ENCODE peak calls at places on chromosomes 11 and 22, in seven cellular contexts. I, H, G, F, Z, L and P are unnamed samples.

GRCh38 chr11:82355313-82355823 is 378.3 kb downstream of the FAM181B start:
- DNase-seq in L (no peak), F (no peak), Z (no peak), I (no peak), G (no peak), H (no peak), P (no peak)

GRCh38 chr11:69344570-69345145 is 50.7 kb downstream of the MYEOV start:
- DNase-seq in F (no peak), Z (no peak), H (no peak), L (no peak), G (no peak), I (no peak), P (no peak)

GRCh38 chr11:57499413-57499982 is 16.0 kb downstream of the SLC43A1 start:
- DNase-seq in L (peak), H (peak), I (peak), G (peak), Z (peak), F (peak), P (no peak)

GRCh38 chr11:32511926-32512325 is 71.7 kb upstream of the EIF3M start:
- DNase-seq in F (no peak), I (no peak), H (no peak), G (no peak), L (no peak), Z (no peak), P (no peak)

GRCh38 chr11:63444181-63444580 is 46.8 kb downstream of the PLAAT5 start:
- DNase-seq in H (no peak), I (no peak), Z (no peak), F (no peak), L (no peak), G (no peak), P (no peak)

GRCh38 chr11:69867076-69868002 is 48.1 kb upstream of the FGF3 start:
- DNase-seq in G (no peak), Z (no peak), I (peak), H (no peak), F (peak), L (no peak), P (no peak)

GRCh38 chr22:47630741-47631534 is 868.5 kb downstream of the TBC1D22A start:
- DNase-seq in L (no peak), Z (no peak), H (no peak), I (no peak), G (no peak), F (no peak), P (no peak)

GRCh38 chr22:39946571-39947407 is 13.4 kb upstream of the TMA7B start:
- DNase-seq in I (no peak), F (no peak), H (no peak), Z (no peak), G (no peak), L (peak), P (no peak)

GRCh38 chr22:47839586-47840245 is 1077.3 kb downstream of the TBC1D22A start:
- DNase-seq in L (no peak), H (no peak), F (no peak), I (no peak), Z (no peak), G (no peak), P (no peak)

GRCh38 chr22:44972363-44973083 is 37.3 kb downstream of the PHF21B start:
- DNase-seq in G (no peak), Z (no peak), L (no peak), F (no peak), H (no peak), I (no peak), P (no peak)

GRCh38 chr11:123702137-123702536 is 39.3 kb downstream of the ZNF202 start:
- DNase-seq in I (peak), H (no peak), Z (peak), G (no peak), L (no peak), F (no peak), P (no peak)

GRCh38 chr11:123694551-123694950 is 40.1 kb upstream of the SCN3B start:
- DNase-seq in H (no peak), G (no peak), F (no peak), Z (no peak), I (no peak), L (no peak), P (no peak)

GRCh38 chr11:123700774-123701173 is 40.7 kb downstream of the ZNF202 start:
- DNase-seq in G (no peak), H (no peak), Z (no peak), F (no peak), I (no peak), L (no peak), P (no peak)

GRCh38 chr11:123690490-123690889 is 36.1 kb upstream of the SCN3B start:
- DNase-seq in I (peak), Z (no peak), L (no peak), F (no peak), H (no peak), G (no peak), P (no peak)

GRCh38 chr11:123696183-123696582 is 41.8 kb upstream of the SCN3B start:
- DNase-seq in I (no peak), L (no peak), F (no peak), G (no peak), H (no peak), Z (no peak), P (no peak)
- TF ChIP-seq CTCF in I (peak), L (no peak), F (no peak), G (no peak), H (no peak), Z (no peak), P (no peak)

GRCh38 chr11:10298342-10298741 is 4.3 kb upstream of the SBF2 start:
- DNase-seq in Z (no peak), F (no peak), H (no peak), I (peak), G (no peak), L (no peak), P (no peak)
- TF ChIP-seq CTCF in Z (no peak), F (no peak), H (no peak), I (peak), G (no peak), L (no peak), P (peak)

GRCh38 chr11:73759520-73760065 is 1.3 kb downstream of the RAB6A start:
- DNase-seq in I (no peak), L (no peak), G (no peak), H (no peak), F (no peak), Z (no peak), P (no peak)
- TF ChIP-seq CTCF in I (no peak), L (peak), G (no peak), H (no peak), F (no peak), Z (no peak), P (peak)

GRCh38 chr11:60252208-60252566 is 9.2 kb upstream of the MS4A4E start:
- DNase-seq in G (no peak), I (no peak), F (no peak), Z (no peak), H (no peak), L (no peak), P (no peak)

GRCh38 chr11:60252709-60253108 is 9.8 kb upstream of the MS4A4E start:
- DNase-seq in F (no peak), G (no peak), H (no peak), Z (no peak), L (no peak), I (no peak), P (no peak)

GRCh38 chr11:60251485-60252207 is 8.7 kb upstream of the MS4A4E start:
- DNase-seq in Z (no peak), G (no peak), F (no peak), L (peak), H (no peak), I (peak), P (no peak)
- TF ChIP-seq CTCF in Z (no peak), G (no peak), F (peak), L (peak), H (peak), I (peak), P (peak)

GRCh38 chr11:116348226-116348625 is 424.6 kb downstream of the BUD13 start:
- DNase-seq in G (no peak), Z (peak), H (no peak), L (no peak), F (no peak), I (no peak), P (no peak)

GRCh38 chr11:116352881-116353280 is 419.9 kb downstream of the BUD13 start:
- DNase-seq in Z (no peak), H (no peak), G (no peak), I (no peak), L (no peak), F (no peak), P (no peak)

GRCh38 chr11:116357769-116358544 is 414.8 kb downstream of the BUD13 start:
- DNase-seq in G (no peak), L (peak), I (no peak), H (peak), F (no peak), Z (no peak), P (no peak)

GRCh38 chr11:116355104-116355503 is 417.7 kb downstream of the BUD13 start:
- DNase-seq in H (no peak), I (no peak), Z (no peak), L (no peak), F (no peak), G (no peak), P (no peak)

GRCh38 chr11:116353517-116353916 is 419.3 kb downstream of the BUD13 start:
- DNase-seq in H (no peak), Z (no peak), L (no peak), F (no peak), I (no peak), G (no peak), P (no peak)
- TF ChIP-seq CTCF in H (no peak), Z (no peak), L (no peak), F (no peak), I (no peak), G (no peak), P (no peak)

DNA sequence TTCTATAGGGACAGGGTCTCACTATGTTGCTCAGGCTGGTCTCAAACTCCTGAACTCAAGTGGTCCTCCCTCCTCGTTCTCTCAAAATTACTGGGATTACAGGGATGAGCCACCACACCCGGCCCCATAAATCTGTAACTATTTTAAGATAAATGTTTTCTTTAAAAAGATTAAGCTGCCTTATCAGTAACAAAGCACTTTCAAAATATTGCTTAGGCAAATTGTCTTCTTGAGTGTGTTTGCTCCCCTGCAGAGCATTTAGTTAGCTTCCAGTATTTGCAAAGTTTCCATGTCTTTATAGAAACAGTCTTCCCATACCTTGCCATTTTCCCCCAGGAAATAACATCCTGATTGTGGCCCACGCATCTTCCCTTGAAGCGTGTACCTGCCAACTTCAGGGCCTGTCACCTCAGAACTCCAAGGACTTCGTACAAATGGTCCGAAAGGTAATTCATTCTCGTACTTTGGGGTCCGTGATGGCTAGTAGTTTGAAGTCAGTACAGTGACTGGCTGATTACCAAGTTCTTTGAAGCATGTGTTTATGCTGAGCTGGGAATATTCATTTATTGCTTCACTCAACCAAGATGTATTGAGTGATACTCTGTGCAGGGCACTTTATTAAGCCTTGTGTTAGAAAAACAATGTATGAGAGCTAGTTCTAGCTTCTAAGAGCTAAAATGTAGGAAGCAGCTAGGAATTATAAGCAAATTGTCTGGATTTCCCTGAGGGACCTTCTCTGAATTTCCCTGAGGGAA is 30.4 kb upstream of the CRTAM start:
- DNase-seq in F (no peak), Z (no peak), I (no peak), L (no peak), H (no peak), G (no peak), P (no peak)
- TF ChIP-seq CTCF in F (no peak), Z (no peak), I (no peak), L (no peak), H (no peak), G (no peak), P (no peak)

GRCh38 chr11:62122076-62122475 is 1.7 kb upstream of the INCENP start:
- DNase-seq in H (no peak), Z (no peak), I (no peak), G (no peak), F (no peak), L (no peak), P (no peak)
- TF ChIP-seq CTCF in H (no peak), Z (no peak), I (peak), G (no peak), F (no peak), L (no peak), P (peak)

DNA sequence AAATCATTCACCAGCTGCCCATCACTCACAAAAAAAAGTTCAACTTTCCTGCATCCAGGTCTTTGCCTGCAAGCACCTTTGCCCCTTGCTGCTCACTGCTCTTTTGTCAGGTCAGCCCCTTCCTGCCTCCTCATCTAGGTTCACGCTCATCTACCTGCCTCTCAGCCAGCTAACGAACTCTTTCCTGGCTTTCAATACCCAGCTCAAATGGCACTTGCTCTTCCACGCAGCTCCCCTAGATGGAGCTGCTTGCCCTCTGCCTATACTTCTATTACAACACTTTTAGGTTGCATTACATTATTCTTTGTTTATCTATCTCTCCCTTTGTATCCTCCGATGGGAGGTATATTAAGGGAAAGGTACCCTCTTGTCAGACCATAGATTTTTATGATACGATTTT is 78.9 kb upstream of the TBCEL start:
- DNase-seq in Z (no peak), I (no peak), H (no peak), L (no peak), G (no peak), F (no peak), P (no peak)
- TF ChIP-seq CTCF in Z (no peak), I (peak), H (no peak), L (no peak), G (no peak), F (no peak), P (peak)

GRCh38 chr11:28820296-28820989 is 712.3 kb downstream of the METTL15 start:
- DNase-seq in F (no peak), L (no peak), H (no peak), Z (no peak), I (no peak), G (no peak), P (peak)

GRCh38 chr11:28819741-28820140 is 711.6 kb downstream of the METTL15 start:
- DNase-seq in F (no peak), I (no peak), H (no peak), Z (no peak), G (no peak), L (no peak), P (no peak)

GRCh38 chr11:28826807-28827206 is 718.6 kb downstream of the METTL15 start:
- DNase-seq in Z (no peak), L (no peak), H (no peak), I (no peak), G (no peak), F (no peak), P (no peak)

GRCh38 chr11:28822596-28822995 is 714.4 kb downstream of the METTL15 start:
- DNase-seq in H (no peak), G (no peak), Z (no peak), L (no peak), I (no peak), F (no peak), P (no peak)
- TF ChIP-seq CTCF in H (no peak), G (no peak), Z (no peak), L (no peak), I (no peak), F (no peak), P (no peak)